ENCODE peak calls at places on chromosomes 2 and 18, in seven cellular contexts. G, E, A, D, R, T and I are unnamed samples.

GRCh38 chr2:221397179-221397578 is 174.9 kb downstream of the EPHA4 start:
- DNase-seq in T (no peak), A (no peak), G (no peak), E (no peak), R (no peak), D (no peak), I (no peak)

GRCh38 chr2:174158003-174158402 is 90.3 kb downstream of the OLA1 start:
- DNase-seq in E (peak), A (peak), T (peak), D (peak), G (peak), R (peak), I (peak)

GRCh38 chr2:19457809-19458208 is 99.4 kb upstream of the OSR1 start:
- DNase-seq in D (no peak), A (no peak), G (no peak), T (no peak), R (no peak), E (no peak), I (no peak)

GRCh38 chr2:203809084-203809521 is 58.5 kb upstream of the CTLA4 start:
- DNase-seq in D (no peak), G (no peak), A (no peak), R (no peak), E (no peak), T (no peak), I (no peak)

GRCh38 chr2:178251126-178251525 is 56.8 kb downstream of the OSBPL6 start:
- DNase-seq in R (no peak), E (no peak), D (no peak), G (no peak), T (no peak), A (no peak), I (no peak)

GRCh38 chr18:9665311-9665710 is 42.8 kb upstream of the RAB31 start:
- DNase-seq in T (no peak), R (no peak), A (no peak), E (peak), D (no peak), G (no peak), I (no peak)

GRCh38 chr2:43345391-43345813 is 119.0 kb upstream of the ZFP36L2 start:
- DNase-seq in A (no peak), G (peak), R (peak), E (no peak), D (no peak), T (no peak), I (peak)

GRCh38 chr2:153477641-153478288 is 797 bp downstream of the RPRM start:
- DNase-seq in E (no peak), A (no peak), D (no peak), R (peak), G (no peak), T (peak), I (no peak)

GRCh38 chr2:95323347-95324155 is 26.4 kb downstream of the KCNIP3 start:
- DNase-seq in E (peak), T (peak), R (peak), A (no peak), D (peak), G (peak), I (peak)

GRCh38 chr2:111653103-111653624 is 230.8 kb downstream of the ANAPC1 start:
- DNase-seq in R (no peak), D (no peak), E (no peak), T (no peak), G (no peak), A (no peak), I (no peak)

GRCh38 chr2:241094172-241094571 is 7.9 kb downstream of the MTERF4 start:
- DNase-seq in T (no peak), R (no peak), A (no peak), D (no peak), E (no peak), G (no peak), I (no peak)

GRCh38 chr18:56086176-56086575 is 498.2 kb upstream of the TCF4 start:
- DNase-seq in T (no peak), D (no peak), E (no peak), R (no peak), G (no peak), A (no peak), I (no peak)

GRCh38 chr18:48705043-48705442 is 166.2 kb downstream of the CTIF start:
- DNase-seq in T (no peak), R (no peak), A (no peak), E (no peak), D (no peak), G (no peak), I (no peak)
- TF ChIP-seq JUND in T (no peak), R (no peak), A (no peak), E (no peak), D (no peak), G (no peak), I (no peak)

GRCh38 chr2:73300926-73301325 is 7.6 kb upstream of the EGR4 start:
- DNase-seq in A (no peak), T (no peak), R (no peak), D (no peak), E (no peak), G (no peak), I (no peak)

GRCh38 chr2:73295751-73296400 is 2.5 kb upstream of the EGR4 start:
- DNase-seq in T (no peak), R (no peak), A (no peak), D (no peak), E (no peak), G (no peak), I (no peak)

GRCh38 chr2:73297151-73297559 is 3.8 kb upstream of the EGR4 start:
- DNase-seq in T (no peak), A (no peak), R (peak), E (no peak), D (no peak), G (no peak), I (no peak)

GRCh38 chr2:73294239-73294638 is 891 bp upstream of the EGR4 start:
- DNase-seq in A (no peak), D (no peak), T (no peak), R (no peak), G (no peak), E (no peak), I (no peak)

GRCh38 chr2:73297586-73297985 is 4.2 kb upstream of the EGR4 start:
- DNase-seq in G (no peak), T (no peak), R (peak), E (no peak), A (no peak), D (no peak), I (no peak)
- TF ChIP-seq JUND in G (no peak), T (no peak), R (no peak), E (no peak), A (no peak), D (no peak), I (no peak)

DNA sequence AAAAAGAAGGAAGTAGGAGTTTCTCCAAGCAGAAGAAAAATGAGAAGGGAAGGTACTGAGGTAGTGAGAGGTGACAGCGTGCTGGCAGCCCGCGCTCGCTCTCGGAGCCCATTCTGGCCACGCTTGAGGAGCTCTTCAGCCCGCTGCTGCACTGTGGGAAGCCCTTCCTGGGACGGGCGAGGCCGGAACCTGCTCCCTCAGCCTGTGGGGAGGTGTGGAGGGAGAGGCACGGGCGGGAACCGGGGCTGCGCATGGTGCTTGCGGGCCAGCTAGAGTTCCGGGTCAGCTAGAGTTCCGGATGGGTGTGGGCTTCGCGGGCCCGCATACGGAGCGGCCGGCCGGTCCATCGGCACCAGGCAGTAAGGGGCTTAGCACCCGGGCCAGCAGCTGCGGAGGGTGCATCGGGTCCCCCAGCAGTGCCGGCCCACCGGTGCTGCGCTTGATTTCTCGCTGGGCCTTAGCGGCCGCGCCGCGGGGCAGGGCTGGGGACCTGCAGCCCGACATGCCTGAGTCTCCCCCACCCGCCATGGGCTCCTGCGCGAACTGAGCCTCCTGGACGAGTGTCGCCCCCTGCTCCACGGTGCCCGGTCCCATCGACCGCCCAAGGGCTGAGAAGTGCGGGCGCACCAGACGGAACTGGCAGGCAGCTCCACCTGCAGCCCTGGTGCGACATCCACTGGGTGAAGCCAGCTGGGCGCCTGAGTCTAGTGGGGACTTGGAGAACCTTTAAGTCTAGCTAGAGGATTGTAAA is 11.1 kb upstream of the CYS1 start:
- DNase-seq in T (no peak), D (no peak), G (no peak), A (no peak), R (no peak), E (no peak), I (no peak)
- TF ChIP-seq JUND in T (no peak), D (no peak), G (no peak), A (no peak), R (no peak), E (no peak), I (no peak)

GRCh38 chr2:109446531-109447131 is 167.1 kb downstream of the SEPTIN10 start:
- DNase-seq in D (no peak), T (no peak), E (no peak), G (no peak), A (no peak), R (peak), I (no peak)
- TF ChIP-seq JUND in D (no peak), T (no peak), E (no peak), G (no peak), A (no peak), R (no peak), I (no peak)

DNA sequence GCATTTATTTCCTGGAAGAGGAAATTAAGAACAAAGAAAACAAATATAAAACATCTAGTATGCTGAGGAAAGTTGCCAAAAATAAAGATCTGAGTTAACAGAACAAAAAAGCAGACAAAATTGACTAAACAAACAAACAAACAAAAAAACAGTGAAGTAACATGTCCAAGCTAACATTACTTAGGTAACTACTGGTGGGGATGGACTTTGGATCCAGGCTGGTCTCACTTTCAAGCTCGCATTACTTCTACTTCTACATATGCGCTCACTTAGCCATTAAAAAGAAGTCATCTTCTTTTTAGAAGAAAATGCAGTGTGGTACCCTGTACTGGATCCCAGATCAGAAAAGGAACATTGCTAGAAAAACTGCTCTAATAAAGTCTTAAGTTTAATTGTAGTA is 358.9 kb downstream of the NCKAP5 start:
- DNase-seq in D (no peak), E (no peak), R (no peak), T (no peak), G (no peak), A (no peak), I (no peak)
- TF ChIP-seq JUND in D (no peak), E (no peak), R (no peak), T (no peak), G (no peak), A (no peak), I (no peak)

DNA sequence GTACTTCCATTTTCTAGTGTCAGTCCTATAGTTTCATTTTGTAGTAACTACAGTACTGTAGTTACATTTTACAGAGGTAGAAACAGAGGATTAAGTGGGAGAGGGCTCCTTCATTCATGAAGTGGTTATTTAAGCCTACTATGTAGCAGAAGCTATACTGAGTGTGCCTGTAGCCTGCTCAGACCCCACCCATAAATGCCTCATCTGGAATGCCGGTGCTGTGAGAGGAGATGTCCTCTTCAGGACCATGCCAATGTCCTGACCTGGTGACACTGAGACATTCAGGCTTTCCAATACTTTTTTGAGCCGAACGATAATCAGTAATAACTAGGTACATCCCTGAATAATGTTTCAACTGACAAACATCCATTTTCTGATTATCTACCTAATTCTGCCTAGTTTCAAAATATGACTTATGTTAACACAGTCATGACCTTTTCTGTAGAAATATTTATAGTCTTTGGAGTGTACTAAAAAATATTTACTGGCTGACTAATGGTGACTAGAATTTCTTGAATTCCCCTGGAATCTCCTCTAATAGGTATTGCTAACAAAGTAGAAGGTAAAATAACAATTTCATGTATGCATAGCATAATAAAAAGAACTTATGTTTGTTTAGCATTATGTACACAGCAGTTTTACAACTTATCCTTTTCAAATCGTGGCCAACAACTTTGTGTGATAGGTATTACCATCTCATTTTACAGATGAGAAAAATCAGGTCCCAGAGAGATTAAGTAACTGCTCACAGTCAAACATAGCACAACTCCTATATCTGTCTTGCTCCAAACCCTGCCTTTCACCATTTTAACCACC is 10.2 kb upstream of the ARHGAP28 start:
- DNase-seq in R (no peak), D (no peak), A (no peak), T (no peak), G (no peak), E (no peak), I (no peak)
- TF ChIP-seq JUND in R (no peak), D (no peak), A (no peak), T (no peak), G (no peak), E (no peak), I (no peak)

DNA sequence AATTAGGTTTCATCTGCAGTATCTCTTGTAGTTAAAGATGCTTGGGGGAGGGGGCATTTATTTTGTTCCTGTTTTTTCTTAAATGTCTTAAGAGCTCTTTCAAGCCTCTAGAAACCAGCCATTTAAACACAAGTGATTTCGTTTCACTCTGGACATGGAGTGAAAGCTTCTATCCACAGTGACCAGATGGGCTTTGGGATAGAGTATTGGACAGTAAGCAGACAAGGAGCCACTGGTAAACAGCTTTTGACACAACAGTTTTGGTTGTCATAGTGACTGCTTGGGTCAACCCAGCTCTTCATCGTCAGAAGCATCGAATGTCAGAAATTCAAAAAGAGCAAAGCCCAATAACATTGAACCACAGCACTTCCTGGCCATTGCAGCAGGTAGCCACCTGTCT is 4.9 kb downstream of the QPCT start:
- DNase-seq in E (peak), G (no peak), D (no peak), T (no peak), A (no peak), R (no peak), I (no peak)
- TF ChIP-seq JUND in E (no peak), G (no peak), D (no peak), T (no peak), A (no peak), R (no peak), I (no peak)

DNA sequence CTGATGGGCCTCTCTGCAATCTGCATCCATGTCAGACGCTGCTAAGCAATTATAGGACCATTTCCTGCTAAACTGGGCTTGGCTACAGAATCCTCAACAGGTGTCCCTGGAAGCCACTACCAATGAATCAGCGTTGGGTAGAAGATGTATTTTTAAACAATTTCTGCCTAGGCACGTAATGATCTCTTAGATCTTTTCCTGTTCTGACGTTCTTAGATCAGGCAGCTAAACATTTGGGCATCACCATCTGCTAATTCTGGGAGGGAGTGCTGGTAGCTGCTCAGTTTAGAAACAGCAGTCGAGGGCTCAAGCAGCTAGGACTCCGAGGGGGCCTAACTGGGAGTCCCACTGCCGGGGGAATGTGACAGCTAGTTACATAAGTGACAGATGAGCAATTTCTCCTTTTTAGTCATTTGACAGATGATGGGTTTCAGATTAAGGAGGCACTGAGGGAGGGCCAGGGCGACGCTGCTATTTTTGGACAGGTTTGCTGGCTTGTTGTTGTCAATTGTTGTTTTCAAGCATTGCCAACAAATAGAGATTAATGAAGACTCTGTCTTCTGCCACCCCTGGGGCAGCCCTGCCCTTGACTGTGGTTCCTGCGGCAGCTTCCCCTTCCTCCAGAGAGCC is 92.7 kb downstream of the MRO start:
- DNase-seq in R (no peak), D (no peak), E (no peak), A (peak), G (no peak), T (no peak), I (no peak)
- TF ChIP-seq JUND in R (no peak), D (no peak), E (no peak), A (no peak), G (no peak), T (no peak), I (no peak)